ENCODE peak calls at places on chromosomes 2 and 18, in four cellular contexts. One of them, this sample, is unnamed.

GRCh38 chr2:83782122-83782521 is 677.0 kb downstream of the SUCLG1 start:
- DNase-seq in WERI-Rb-1: no peak
- DNase-seq in CD8-positive, alpha-beta T cell: no peak
- DNase-seq in kidney: no peak
- DNase-seq in this sample: no peak

GRCh38 chr2:23480991-23481797 is 96.2 kb downstream of the KLHL29 start:
- DNase-seq in CD8-positive, alpha-beta T cell: no peak
- DNase-seq in WERI-Rb-1: no peak
- DNase-seq in kidney: peak; percentile 42
- DNase-seq in this sample: no peak

GRCh38 chr18:48790226-48790863 is 160.4 kb downstream of the SMAD7 start:
- DNase-seq in CD8-positive, alpha-beta T cell: no peak
- DNase-seq in WERI-Rb-1: no peak
- DNase-seq in kidney: peak; percentile 93
- DNase-seq in this sample: no peak

GRCh38 chr18:13427354-13427753 is 208.8 kb downstream of the LDLRAD4 start:
- DNase-seq in WERI-Rb-1: no peak
- DNase-seq in kidney: no peak
- DNase-seq in CD8-positive, alpha-beta T cell: no peak
- DNase-seq in this sample: no peak

GRCh38 chr2:69012310-69013122 is 463 bp upstream of the ANTXR1 start:
- DNase-seq in kidney: peak; percentile 80
- DNase-seq in WERI-Rb-1: peak; percentile 76
- DNase-seq in CD8-positive, alpha-beta T cell: peak; percentile 29
- DNase-seq in this sample: peak; percentile 33

GRCh38 chr2:172921538-172922236 is 154.0 kb upstream of the MAP3K20 start:
- DNase-seq in kidney: no peak
- DNase-seq in WERI-Rb-1: no peak
- DNase-seq in CD8-positive, alpha-beta T cell: no peak
- DNase-seq in this sample: no peak

GRCh38 chr2:236742936-236743622 is 173.5 kb downstream of the ACKR3 start:
- DNase-seq in kidney: no peak
- DNase-seq in CD8-positive, alpha-beta T cell: no peak
- DNase-seq in WERI-Rb-1: no peak
- DNase-seq in this sample: no peak

GRCh38 chr2:135664623-135665068 is 77.0 kb upstream of the UBXN4 start:
- DNase-seq in CD8-positive, alpha-beta T cell: no peak
- DNase-seq in kidney: no peak
- DNase-seq in WERI-Rb-1: no peak
- DNase-seq in this sample: no peak

GRCh38 chr2:98188351-98189046 is 101.5 kb downstream of the VWA3B start:
- DNase-seq in WERI-Rb-1: no peak
- DNase-seq in kidney: no peak
- DNase-seq in CD8-positive, alpha-beta T cell: no peak
- DNase-seq in this sample: no peak

GRCh38 chr18:9849407-9849961 is 36.3 kb upstream of the TXNDC2 start:
- DNase-seq in WERI-Rb-1: no peak
- DNase-seq in CD8-positive, alpha-beta T cell: no peak
- DNase-seq in kidney: peak; percentile 80
- DNase-seq in this sample: no peak

GRCh38 chr2:693606-694005 is 16.4 kb upstream of the TMEM18 start:
- DNase-seq in CD8-positive, alpha-beta T cell: no peak
- DNase-seq in WERI-Rb-1: no peak
- DNase-seq in kidney: no peak
- DNase-seq in this sample: no peak

GRCh38 chr18:68507781-68508180 is 207.1 kb downstream of the TMX3 start:
- DNase-seq in kidney: no peak
- DNase-seq in CD8-positive, alpha-beta T cell: no peak
- DNase-seq in WERI-Rb-1: no peak
- DNase-seq in this sample: no peak

GRCh38 chr2:33184026-33184425 is 237.3 kb downstream of the LTBP1 start:
- DNase-seq in CD8-positive, alpha-beta T cell: no peak
- DNase-seq in kidney: no peak
- DNase-seq in WERI-Rb-1: no peak
- DNase-seq in this sample: no peak

GRCh38 chr2:239966029-239966847 is 58.9 kb downstream of the NDUFA10 start:
- DNase-seq in WERI-Rb-1: no peak
- DNase-seq in kidney: no peak
- DNase-seq in CD8-positive, alpha-beta T cell: no peak
- DNase-seq in this sample: no peak

GRCh38 chr2:97911210-97911921 is 84.4 kb downstream of the TMEM131 start:
- DNase-seq in kidney: no peak
- DNase-seq in WERI-Rb-1: no peak
- DNase-seq in CD8-positive, alpha-beta T cell: no peak
- DNase-seq in this sample: no peak

GRCh38 chr18:33826151-33826550 is 248.1 kb downstream of the ASXL3 start:
- DNase-seq in kidney: no peak
- DNase-seq in WERI-Rb-1: no peak
- DNase-seq in CD8-positive, alpha-beta T cell: no peak
- DNase-seq in this sample: no peak

GRCh38 chr2:44918095-44918775 is 23.3 kb upstream of the SIX3 start:
- DNase-seq in CD8-positive, alpha-beta T cell: no peak
- DNase-seq in WERI-Rb-1: no peak
- DNase-seq in kidney: no peak
- DNase-seq in this sample: no peak

GRCh38 chr2:119465687-119466086 is 34.0 kb downstream of the TMEM37 start:
- DNase-seq in WERI-Rb-1: no peak
- DNase-seq in CD8-positive, alpha-beta T cell: no peak
- DNase-seq in kidney: no peak
- DNase-seq in this sample: no peak

GRCh38 chr2:237889811-237890210 is 30.4 kb downstream of the RAMP1 start:
- DNase-seq in WERI-Rb-1: no peak
- DNase-seq in kidney: peak; percentile 56
- DNase-seq in CD8-positive, alpha-beta T cell: no peak
- DNase-seq in this sample: no peak

GRCh38 chr2:173962036-173962435 is 3.1 kb downstream of the SP3 start:
- DNase-seq in WERI-Rb-1: no peak
- DNase-seq in CD8-positive, alpha-beta T cell: no peak
- DNase-seq in kidney: no peak
- DNase-seq in this sample: no peak

GRCh38 chr18:74457043-74457742 is at the start of gene DIPK1C:
- DNase-seq in kidney: no peak
- DNase-seq in WERI-Rb-1: no peak
- DNase-seq in CD8-positive, alpha-beta T cell: no peak
- DNase-seq in this sample: no peak

GRCh38 chr2:130736487-130736886 is 7.6 kb downstream of the GPR148 start:
- DNase-seq in WERI-Rb-1: no peak
- DNase-seq in kidney: no peak
- DNase-seq in CD8-positive, alpha-beta T cell: no peak
- DNase-seq in this sample: no peak

GRCh38 chr2:71934595-71935263 is 212.9 kb downstream of the CYP26B1 start:
- DNase-seq in WERI-Rb-1: peak; percentile 8
- DNase-seq in kidney: no peak
- DNase-seq in CD8-positive, alpha-beta T cell: no peak
- DNase-seq in this sample: no peak

GRCh38 chr18:80012714-80013113 is 21.5 kb upstream of the RBFA start:
- DNase-seq in WERI-Rb-1: no peak
- DNase-seq in kidney: no peak
- DNase-seq in CD8-positive, alpha-beta T cell: no peak
- DNase-seq in this sample: no peak

GRCh38 chr18:50619833-50620232 is 59.9 kb downstream of the MAPK4 start:
- DNase-seq in WERI-Rb-1: no peak
- DNase-seq in kidney: no peak
- DNase-seq in CD8-positive, alpha-beta T cell: no peak
- DNase-seq in this sample: no peak

GRCh38 chr2:119820275-119820674 is 60.6 kb downstream of the PTPN4 start:
- DNase-seq in kidney: no peak
- DNase-seq in CD8-positive, alpha-beta T cell: no peak
- DNase-seq in WERI-Rb-1: no peak
- DNase-seq in this sample: no peak

GRCh38 chr2:106631281-106631680 is 144.1 kb downstream of the CD8B2 start:
- DNase-seq in CD8-positive, alpha-beta T cell: no peak
- DNase-seq in WERI-Rb-1: no peak
- DNase-seq in kidney: no peak
- DNase-seq in this sample: no peak

GRCh38 chr18:36993068-36993467 is 164.1 kb downstream of the KIAA1328 start:
- DNase-seq in WERI-Rb-1: no peak
- DNase-seq in CD8-positive, alpha-beta T cell: no peak
- DNase-seq in kidney: no peak
- DNase-seq in this sample: no peak

GRCh38 chr2:160634436-160634835 is 140.8 kb upstream of the RBMS1 start:
- DNase-seq in WERI-Rb-1: no peak
- DNase-seq in CD8-positive, alpha-beta T cell: no peak
- DNase-seq in kidney: no peak
- DNase-seq in this sample: no peak

GRCh38 chr2:189698020-189698887 is 23.8 kb downstream of the ANKAR start:
- DNase-seq in kidney: no peak
- DNase-seq in WERI-Rb-1: peak; percentile 13
- DNase-seq in CD8-positive, alpha-beta T cell: no peak
- DNase-seq in this sample: peak; percentile 37

GRCh38 chr18:78154444-78154843 is 825.2 kb upstream of the SALL3 start:
- DNase-seq in WERI-Rb-1: no peak
- DNase-seq in kidney: no peak
- DNase-seq in CD8-positive, alpha-beta T cell: no peak
- DNase-seq in this sample: no peak

GRCh38 chr2:8993902-8994278 is 9.6 kb downstream of the MBOAT2 start:
- DNase-seq in CD8-positive, alpha-beta T cell: no peak
- DNase-seq in kidney: no peak
- DNase-seq in WERI-Rb-1: no peak
- DNase-seq in this sample: no peak

GRCh38 chr18:44974174-44974573 is 293.5 kb downstream of the SETBP1 start:
- DNase-seq in CD8-positive, alpha-beta T cell: no peak
- DNase-seq in WERI-Rb-1: no peak
- DNase-seq in kidney: no peak
- DNase-seq in this sample: no peak

GRCh38 chr2:27261926-27262298 is 935 bp downstream of the SLC30A3 start:
- DNase-seq in WERI-Rb-1: no peak
- DNase-seq in CD8-positive, alpha-beta T cell: no peak
- DNase-seq in kidney: no peak
- DNase-seq in this sample: no peak

GRCh38 chr18:8507361-8507760 is 101.9 kb upstream of the RAB12 start:
- DNase-seq in CD8-positive, alpha-beta T cell: no peak
- DNase-seq in WERI-Rb-1: peak; percentile 22
- DNase-seq in kidney: no peak
- DNase-seq in this sample: no peak

GRCh38 chr2:146527166-146527565 is 1317.7 kb upstream of the ACVR2A start:
- DNase-seq in kidney: no peak
- DNase-seq in WERI-Rb-1: no peak
- DNase-seq in CD8-positive, alpha-beta T cell: no peak
- DNase-seq in this sample: no peak

GRCh38 chr2:25491003-25491696 is 149.4 kb upstream of the DNMT3A start:
- DNase-seq in WERI-Rb-1: no peak
- DNase-seq in CD8-positive, alpha-beta T cell: no peak
- DNase-seq in kidney: no peak
- DNase-seq in this sample: no peak

DNA sequence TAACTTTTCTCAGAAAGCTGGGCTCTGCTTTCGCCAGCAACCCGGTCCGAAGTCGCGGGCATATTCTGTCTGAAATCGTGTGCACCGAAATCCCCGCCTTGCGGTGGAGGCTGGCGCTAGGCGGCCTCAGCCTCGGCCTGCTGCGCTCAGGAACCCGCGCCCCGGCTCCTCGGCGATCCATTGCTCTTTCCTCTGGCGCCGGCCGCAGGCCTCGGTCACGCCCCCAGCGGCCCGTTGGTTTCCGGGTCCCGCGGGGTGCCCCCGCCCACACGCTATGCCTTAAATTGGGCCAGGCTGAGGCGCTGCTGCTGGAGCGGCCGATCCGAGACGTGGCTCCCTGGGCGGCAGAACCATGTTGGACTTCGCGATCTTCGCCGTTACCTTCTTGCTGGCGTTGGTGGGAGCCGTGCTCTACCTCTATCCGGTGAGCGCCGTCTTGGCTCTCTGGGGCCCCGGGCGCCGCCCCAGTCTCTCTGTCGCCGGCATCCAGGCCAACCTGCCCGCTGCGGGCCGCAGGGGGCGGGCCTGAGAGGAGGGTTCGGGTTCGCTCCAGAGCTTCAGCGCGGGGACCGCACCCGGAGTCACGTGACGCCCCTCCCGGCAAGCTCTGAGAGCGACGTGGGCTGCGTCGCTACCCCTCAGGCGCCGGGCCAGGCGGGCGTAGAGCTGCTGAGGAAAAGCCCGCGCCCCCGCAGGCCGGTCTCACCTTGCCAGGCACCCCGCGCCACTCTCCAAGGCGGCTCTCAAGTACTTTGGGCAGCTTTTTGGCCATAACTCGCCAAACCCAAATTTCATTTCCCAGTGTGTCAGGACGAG is at the start of gene CYP20A1:
- DNase-seq in kidney: peak; percentile 99
- DNase-seq in CD8-positive, alpha-beta T cell: peak; percentile 95
- DNase-seq in WERI-Rb-1: peak; percentile 96
- DNase-seq in this sample: peak; percentile 95
- TF ChIP-seq CTCF in kidney: peak; percentile 33
- TF ChIP-seq CTCF in CD8-positive, alpha-beta T cell: no peak
- TF ChIP-seq CTCF in WERI-Rb-1: peak; percentile 48
- TF ChIP-seq CTCF in this sample: peak; percentile 12

DNA sequence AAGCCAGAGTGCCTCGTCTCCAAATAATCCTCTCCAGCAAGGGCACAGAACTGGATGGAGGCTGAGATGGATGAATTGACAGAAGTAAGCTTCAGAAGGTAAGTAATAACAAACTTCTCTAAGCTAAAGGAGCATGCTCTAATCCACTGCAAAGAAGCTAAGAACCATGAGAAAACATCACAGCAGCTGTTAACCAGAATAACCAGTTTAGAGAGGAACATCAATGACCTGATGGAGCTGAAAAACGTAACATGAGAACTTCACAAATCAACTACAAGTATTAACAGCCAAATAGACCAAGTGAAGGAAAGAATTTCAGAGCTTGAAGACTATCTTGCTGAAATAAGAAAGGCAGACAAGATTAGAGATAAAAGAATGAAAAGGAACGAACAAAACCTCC is 32.3 kb downstream of the WDPCP start:
- DNase-seq in kidney: no peak
- DNase-seq in CD8-positive, alpha-beta T cell: no peak
- DNase-seq in WERI-Rb-1: no peak
- DNase-seq in this sample: no peak
- H3K27ac ChIP-seq in kidney: no peak overlapping the region
- H3K27ac ChIP-seq in CD8-positive, alpha-beta T cell: no peak overlapping the region
- H3K27ac ChIP-seq in WERI-Rb-1: no peak overlapping the region
- H3K27ac ChIP-seq in this sample: no peak overlapping the region

GRCh38 chr2:207012461-207012860 is 73.1 kb downstream of the CPO start:
- DNase-seq in kidney: no peak
- DNase-seq in WERI-Rb-1: no peak
- DNase-seq in CD8-positive, alpha-beta T cell: no peak
- DNase-seq in this sample: no peak

GRCh38 chr2:207008105-207008990 is 69.0 kb downstream of the CPO start:
- DNase-seq in kidney: no peak
- DNase-seq in WERI-Rb-1: no peak
- DNase-seq in CD8-positive, alpha-beta T cell: no peak
- DNase-seq in this sample: no peak
- TF ChIP-seq CTCF in kidney: no peak
- TF ChIP-seq CTCF in WERI-Rb-1: no peak
- TF ChIP-seq CTCF in CD8-positive, alpha-beta T cell: no peak
- TF ChIP-seq CTCF in this sample: no peak

DNA sequence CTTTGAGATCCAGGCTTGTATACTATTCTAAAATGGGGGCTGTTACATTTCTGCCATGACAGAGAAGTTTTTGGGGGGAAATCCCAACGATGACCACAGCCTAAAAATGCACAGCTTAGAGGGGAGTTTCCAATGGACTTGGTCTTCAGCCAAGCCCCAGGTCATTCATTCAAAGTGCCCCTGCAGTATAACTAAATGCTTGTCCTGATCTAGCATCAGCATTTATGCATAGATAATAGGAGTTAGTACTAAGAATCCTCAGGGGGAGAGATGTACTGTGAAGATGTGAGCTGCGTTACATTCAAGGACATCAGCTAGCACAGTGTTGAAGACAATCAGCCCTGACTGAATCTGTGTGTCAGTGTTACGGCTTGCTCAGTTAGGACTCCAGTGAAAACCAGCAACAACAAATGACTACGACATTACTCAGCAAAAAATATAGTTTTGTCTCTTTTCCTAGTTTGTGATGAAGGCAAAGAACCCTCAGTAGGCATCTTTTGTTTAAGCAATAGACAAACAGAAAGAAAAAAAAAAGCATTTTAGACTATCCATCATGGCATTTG is 160.9 kb downstream of the ZEB2 start:
- DNase-seq in WERI-Rb-1: no peak
- DNase-seq in kidney: no peak
- DNase-seq in CD8-positive, alpha-beta T cell: no peak
- DNase-seq in this sample: no peak
- H3K27ac ChIP-seq in WERI-Rb-1: no peak overlapping the region
- H3K27ac ChIP-seq in kidney: no peak overlapping the region
- H3K27ac ChIP-seq in CD8-positive, alpha-beta T cell: no peak overlapping the region
- H3K27ac ChIP-seq in this sample: no peak overlapping the region